ENCODE peak calls at places on chromosomes 7 and 10, in six cellular contexts. One of them, this sample, is unnamed.

GRCh38 chr7:47392241-47392759 is 189.6 kb downstream of the TNS3 start:
- DNase-seq in stimulated activated CD4-positive, alpha-beta T cell treated with anti-CD3 and anti-CD28 coated beads, Interleukin-12 subunit alpha, Interleukin-12 subunit beta, amount 100 ng/mL, for 4 hours: no peak
- DNase-seq in OCI-LY7: no peak
- DNase-seq in fibroblast of lung: peak
- DNase-seq in DMS53: no peak
- DNase-seq in mucosa of gallbladder: peak
- DNase-seq in this sample: peak

GRCh38 chr10:103021897-103022286 is 103.8 kb downstream of the CNNM2 start:
- DNase-seq in fibroblast of lung: peak
- DNase-seq in DMS53: no peak
- DNase-seq in mucosa of gallbladder: no peak
- DNase-seq in stimulated activated CD4-positive, alpha-beta T cell treated with anti-CD3 and anti-CD28 coated beads, Interleukin-12 subunit alpha, Interleukin-12 subunit beta, amount 100 ng/mL, for 4 hours: no peak
- DNase-seq in OCI-LY7: no peak
- DNase-seq in this sample: no peak

GRCh38 chr10:98063740-98064027 is 33.3 kb upstream of the CRTAC1 start:
- DNase-seq in DMS53: no peak
- DNase-seq in mucosa of gallbladder: no peak
- DNase-seq in fibroblast of lung: no peak
- DNase-seq in stimulated activated CD4-positive, alpha-beta T cell treated with anti-CD3 and anti-CD28 coated beads, Interleukin-12 subunit alpha, Interleukin-12 subunit beta, amount 100 ng/mL, for 4 hours: no peak
- DNase-seq in OCI-LY7: no peak
- DNase-seq in this sample: no peak

GRCh38 chr10:94315975-94316464 is 46.7 kb downstream of the NOC3L start:
- DNase-seq in OCI-LY7: no peak
- DNase-seq in DMS53: no peak
- DNase-seq in mucosa of gallbladder: no peak
- DNase-seq in stimulated activated CD4-positive, alpha-beta T cell treated with anti-CD3 and anti-CD28 coated beads, Interleukin-12 subunit alpha, Interleukin-12 subunit beta, amount 100 ng/mL, for 4 hours: no peak
- DNase-seq in fibroblast of lung: peak
- DNase-seq in this sample: no peak

GRCh38 chr7:115005942-115006341 is 84.0 kb downstream of the MDFIC start:
- DNase-seq in mucosa of gallbladder: no peak
- DNase-seq in OCI-LY7: no peak
- DNase-seq in stimulated activated CD4-positive, alpha-beta T cell treated with anti-CD3 and anti-CD28 coated beads, Interleukin-12 subunit alpha, Interleukin-12 subunit beta, amount 100 ng/mL, for 4 hours: no peak
- DNase-seq in fibroblast of lung: no peak
- DNase-seq in DMS53: peak
- DNase-seq in this sample: no peak

GRCh38 chr7:152336754-152337368 is 98.9 kb downstream of the KMT2C start:
- DNase-seq in DMS53: peak
- DNase-seq in stimulated activated CD4-positive, alpha-beta T cell treated with anti-CD3 and anti-CD28 coated beads, Interleukin-12 subunit alpha, Interleukin-12 subunit beta, amount 100 ng/mL, for 4 hours: no peak
- DNase-seq in mucosa of gallbladder: peak
- DNase-seq in OCI-LY7: peak
- DNase-seq in fibroblast of lung: peak
- DNase-seq in this sample: no peak

GRCh38 chr10:114033566-114033965 is 10.1 kb upstream of the ADRB1 start:
- DNase-seq in OCI-LY7: no peak
- DNase-seq in fibroblast of lung: no peak
- DNase-seq in stimulated activated CD4-positive, alpha-beta T cell treated with anti-CD3 and anti-CD28 coated beads, Interleukin-12 subunit alpha, Interleukin-12 subunit beta, amount 100 ng/mL, for 4 hours: no peak
- DNase-seq in DMS53: no peak
- DNase-seq in mucosa of gallbladder: no peak
- DNase-seq in this sample: no peak

GRCh38 chr10:98610855-98611254 is 164.1 kb upstream of the HPS1 start:
- DNase-seq in stimulated activated CD4-positive, alpha-beta T cell treated with anti-CD3 and anti-CD28 coated beads, Interleukin-12 subunit alpha, Interleukin-12 subunit beta, amount 100 ng/mL, for 4 hours: no peak
- DNase-seq in fibroblast of lung: no peak
- DNase-seq in OCI-LY7: no peak
- DNase-seq in mucosa of gallbladder: peak
- DNase-seq in DMS53: no peak
- DNase-seq in this sample: no peak

GRCh38 chr10:92102601-92103213 is 179.1 kb downstream of the BTAF1 start:
- DNase-seq in fibroblast of lung: no peak
- DNase-seq in stimulated activated CD4-positive, alpha-beta T cell treated with anti-CD3 and anti-CD28 coated beads, Interleukin-12 subunit alpha, Interleukin-12 subunit beta, amount 100 ng/mL, for 4 hours: no peak
- DNase-seq in mucosa of gallbladder: no peak
- DNase-seq in DMS53: no peak
- DNase-seq in OCI-LY7: no peak
- DNase-seq in this sample: no peak

GRCh38 chr10:54454271-54454670 is 346.8 kb downstream of the PCDH15 start:
- DNase-seq in DMS53: no peak
- DNase-seq in fibroblast of lung: no peak
- DNase-seq in stimulated activated CD4-positive, alpha-beta T cell treated with anti-CD3 and anti-CD28 coated beads, Interleukin-12 subunit alpha, Interleukin-12 subunit beta, amount 100 ng/mL, for 4 hours: no peak
- DNase-seq in OCI-LY7: no peak
- DNase-seq in mucosa of gallbladder: no peak
- DNase-seq in this sample: no peak

GRCh38 chr7:28873410-28873809 is 84.7 kb downstream of the TRIL start:
- DNase-seq in fibroblast of lung: no peak
- DNase-seq in OCI-LY7: no peak
- DNase-seq in mucosa of gallbladder: no peak
- DNase-seq in stimulated activated CD4-positive, alpha-beta T cell treated with anti-CD3 and anti-CD28 coated beads, Interleukin-12 subunit alpha, Interleukin-12 subunit beta, amount 100 ng/mL, for 4 hours: no peak
- DNase-seq in DMS53: no peak
- DNase-seq in this sample: no peak

GRCh38 chr7:111958889-111959288 is 247.3 kb downstream of the DOCK4 start:
- DNase-seq in DMS53: peak
- DNase-seq in fibroblast of lung: no peak
- DNase-seq in OCI-LY7: no peak
- DNase-seq in mucosa of gallbladder: peak
- DNase-seq in stimulated activated CD4-positive, alpha-beta T cell treated with anti-CD3 and anti-CD28 coated beads, Interleukin-12 subunit alpha, Interleukin-12 subunit beta, amount 100 ng/mL, for 4 hours: no peak
- DNase-seq in this sample: no peak

GRCh38 chr7:17651926-17652385 is 288.3 kb downstream of the SNX13 start:
- DNase-seq in stimulated activated CD4-positive, alpha-beta T cell treated with anti-CD3 and anti-CD28 coated beads, Interleukin-12 subunit alpha, Interleukin-12 subunit beta, amount 100 ng/mL, for 4 hours: no peak
- DNase-seq in fibroblast of lung: peak
- DNase-seq in OCI-LY7: no peak
- DNase-seq in DMS53: no peak
- DNase-seq in mucosa of gallbladder: no peak
- DNase-seq in this sample: peak

GRCh38 chr10:58660577-58661255 is 148.0 kb downstream of the BICC1 start:
- DNase-seq in OCI-LY7: no peak
- DNase-seq in stimulated activated CD4-positive, alpha-beta T cell treated with anti-CD3 and anti-CD28 coated beads, Interleukin-12 subunit alpha, Interleukin-12 subunit beta, amount 100 ng/mL, for 4 hours: no peak
- DNase-seq in DMS53: no peak
- DNase-seq in mucosa of gallbladder: no peak
- DNase-seq in fibroblast of lung: peak
- DNase-seq in this sample: no peak

GRCh38 chr7:129327076-129327475 is 102.2 kb downstream of the AHCYL2 start:
- DNase-seq in fibroblast of lung: no peak
- DNase-seq in mucosa of gallbladder: no peak
- DNase-seq in OCI-LY7: no peak
- DNase-seq in DMS53: no peak
- DNase-seq in stimulated activated CD4-positive, alpha-beta T cell treated with anti-CD3 and anti-CD28 coated beads, Interleukin-12 subunit alpha, Interleukin-12 subunit beta, amount 100 ng/mL, for 4 hours: no peak
- DNase-seq in this sample: no peak

GRCh38 chr10:7887417-7887816 is 69.1 kb downstream of the TAF3 start:
- DNase-seq in OCI-LY7: no peak
- DNase-seq in fibroblast of lung: peak
- DNase-seq in DMS53: no peak
- DNase-seq in mucosa of gallbladder: no peak
- DNase-seq in stimulated activated CD4-positive, alpha-beta T cell treated with anti-CD3 and anti-CD28 coated beads, Interleukin-12 subunit alpha, Interleukin-12 subunit beta, amount 100 ng/mL, for 4 hours: no peak
- DNase-seq in this sample: no peak

GRCh38 chr7:134421998-134422397 is 36.9 kb downstream of the AKR1B1 start:
- DNase-seq in OCI-LY7: no peak
- DNase-seq in mucosa of gallbladder: no peak
- DNase-seq in stimulated activated CD4-positive, alpha-beta T cell treated with anti-CD3 and anti-CD28 coated beads, Interleukin-12 subunit alpha, Interleukin-12 subunit beta, amount 100 ng/mL, for 4 hours: no peak
- DNase-seq in DMS53: no peak
- DNase-seq in fibroblast of lung: no peak
- DNase-seq in this sample: no peak

GRCh38 chr7:85287126-85287825 is 100.4 kb upstream of the SEMA3D start:
- DNase-seq in OCI-LY7: no peak
- DNase-seq in stimulated activated CD4-positive, alpha-beta T cell treated with anti-CD3 and anti-CD28 coated beads, Interleukin-12 subunit alpha, Interleukin-12 subunit beta, amount 100 ng/mL, for 4 hours: no peak
- DNase-seq in fibroblast of lung: peak
- DNase-seq in mucosa of gallbladder: no peak
- DNase-seq in DMS53: no peak
- DNase-seq in this sample: no peak

GRCh38 chr7:67854784-67855183 is 858.2 kb downstream of the TYW1 start:
- DNase-seq in OCI-LY7: no peak
- DNase-seq in stimulated activated CD4-positive, alpha-beta T cell treated with anti-CD3 and anti-CD28 coated beads, Interleukin-12 subunit alpha, Interleukin-12 subunit beta, amount 100 ng/mL, for 4 hours: no peak
- DNase-seq in DMS53: no peak
- DNase-seq in fibroblast of lung: no peak
- DNase-seq in mucosa of gallbladder: peak
- DNase-seq in this sample: no peak

GRCh38 chr7:107103369-107103768 is 58.9 kb downstream of the PRKAR2B start:
- DNase-seq in fibroblast of lung: peak
- DNase-seq in OCI-LY7: peak
- DNase-seq in DMS53: peak
- DNase-seq in mucosa of gallbladder: no peak
- DNase-seq in stimulated activated CD4-positive, alpha-beta T cell treated with anti-CD3 and anti-CD28 coated beads, Interleukin-12 subunit alpha, Interleukin-12 subunit beta, amount 100 ng/mL, for 4 hours: no peak
- DNase-seq in this sample: no peak

GRCh38 chr7:73937014-73937413 is 76.1 kb downstream of the TMEM270 start:
- DNase-seq in OCI-LY7: no peak
- DNase-seq in fibroblast of lung: peak
- DNase-seq in DMS53: no peak
- DNase-seq in mucosa of gallbladder: no peak
- DNase-seq in stimulated activated CD4-positive, alpha-beta T cell treated with anti-CD3 and anti-CD28 coated beads, Interleukin-12 subunit alpha, Interleukin-12 subunit beta, amount 100 ng/mL, for 4 hours: no peak
- DNase-seq in this sample: no peak

GRCh38 chr10:59091239-59091638 is 85.2 kb upstream of the PHYHIPL start:
- DNase-seq in OCI-LY7: no peak
- DNase-seq in DMS53: no peak
- DNase-seq in stimulated activated CD4-positive, alpha-beta T cell treated with anti-CD3 and anti-CD28 coated beads, Interleukin-12 subunit alpha, Interleukin-12 subunit beta, amount 100 ng/mL, for 4 hours: no peak
- DNase-seq in fibroblast of lung: no peak
- DNase-seq in mucosa of gallbladder: no peak
- DNase-seq in this sample: no peak

GRCh38 chr10:33781666-33782395 is 447.4 kb upstream of the NRP1 start:
- DNase-seq in mucosa of gallbladder: no peak
- DNase-seq in DMS53: no peak
- DNase-seq in fibroblast of lung: no peak
- DNase-seq in OCI-LY7: no peak
- DNase-seq in stimulated activated CD4-positive, alpha-beta T cell treated with anti-CD3 and anti-CD28 coated beads, Interleukin-12 subunit alpha, Interleukin-12 subunit beta, amount 100 ng/mL, for 4 hours: no peak
- DNase-seq in this sample: no peak

GRCh38 chr7:149067869-149068268 is 22.6 kb downstream of the ZNF786 start:
- DNase-seq in fibroblast of lung: no peak
- DNase-seq in DMS53: peak
- DNase-seq in OCI-LY7: peak
- DNase-seq in stimulated activated CD4-positive, alpha-beta T cell treated with anti-CD3 and anti-CD28 coated beads, Interleukin-12 subunit alpha, Interleukin-12 subunit beta, amount 100 ng/mL, for 4 hours: no peak
- DNase-seq in mucosa of gallbladder: no peak
- DNase-seq in this sample: no peak

GRCh38 chr7:141272417-141272816 is 198.6 kb downstream of the TMEM178B start:
- DNase-seq in DMS53: no peak
- DNase-seq in mucosa of gallbladder: no peak
- DNase-seq in OCI-LY7: no peak
- DNase-seq in fibroblast of lung: no peak
- DNase-seq in stimulated activated CD4-positive, alpha-beta T cell treated with anti-CD3 and anti-CD28 coated beads, Interleukin-12 subunit alpha, Interleukin-12 subunit beta, amount 100 ng/mL, for 4 hours: no peak
- DNase-seq in this sample: no peak

GRCh38 chr7:112204776-112205347 is 1.3 kb downstream of the DOCK4 start:
- DNase-seq in DMS53: peak
- DNase-seq in mucosa of gallbladder: no peak
- DNase-seq in OCI-LY7: peak
- DNase-seq in fibroblast of lung: peak
- DNase-seq in stimulated activated CD4-positive, alpha-beta T cell treated with anti-CD3 and anti-CD28 coated beads, Interleukin-12 subunit alpha, Interleukin-12 subunit beta, amount 100 ng/mL, for 4 hours: no peak
- DNase-seq in this sample: no peak

GRCh38 chr10:1650542-1651279 is 86.6 kb downstream of the ADARB2 start:
- DNase-seq in DMS53: no peak
- DNase-seq in OCI-LY7: no peak
- DNase-seq in mucosa of gallbladder: no peak
- DNase-seq in stimulated activated CD4-positive, alpha-beta T cell treated with anti-CD3 and anti-CD28 coated beads, Interleukin-12 subunit alpha, Interleukin-12 subunit beta, amount 100 ng/mL, for 4 hours: no peak
- DNase-seq in fibroblast of lung: no peak
- DNase-seq in this sample: no peak

GRCh38 chr7:123643495-123644428 is 11.9 kb upstream of the LMOD2 start:
- DNase-seq in DMS53: peak
- DNase-seq in OCI-LY7: no peak
- DNase-seq in mucosa of gallbladder: peak
- DNase-seq in stimulated activated CD4-positive, alpha-beta T cell treated with anti-CD3 and anti-CD28 coated beads, Interleukin-12 subunit alpha, Interleukin-12 subunit beta, amount 100 ng/mL, for 4 hours: no peak
- DNase-seq in fibroblast of lung: peak
- DNase-seq in this sample: peak

GRCh38 chr10:91635401-91636400 is 2.8 kb upstream of the PPP1R3C start:
- DNase-seq in DMS53: peak
- DNase-seq in stimulated activated CD4-positive, alpha-beta T cell treated with anti-CD3 and anti-CD28 coated beads, Interleukin-12 subunit alpha, Interleukin-12 subunit beta, amount 100 ng/mL, for 4 hours: no peak
- DNase-seq in fibroblast of lung: peak
- DNase-seq in mucosa of gallbladder: peak
- DNase-seq in OCI-LY7: peak
- DNase-seq in this sample: peak

This sample was measured in testis.